ENCODE peak calls at places on chromosomes 2 and 18, in four cellular contexts. W, Y, V and T are unnamed samples.

GRCh38 chr2:59413751-59414570 is 1139.5 kb downstream of the BCL11A start:
- DNase-seq in W (no peak), Y (no peak), V (no peak), T (no peak)

GRCh38 chr2:16165518-16166326 is 225.4 kb downstream of the MYCN start:
- DNase-seq in W (no peak), Y (no peak), V (no peak), T (no peak)

GRCh38 chr2:12400543-12400942 is 316.2 kb upstream of the TRIB2 start:
- DNase-seq in W (no peak), Y (no peak), V (peak), T (no peak)

GRCh38 chr2:16613475-16613874 is 52.2 kb downstream of the CYRIA start:
- DNase-seq in W (no peak), Y (peak), V (peak), T (peak)

GRCh38 chr2:223865907-223866508 is 28.6 kb upstream of the AP1S3 start:
- DNase-seq in W (no peak), Y (no peak), V (no peak), T (no peak)

GRCh38 chr2:33322099-33322498 is 154.3 kb upstream of the RASGRP3 start:
- DNase-seq in W (no peak), Y (no peak), V (no peak), T (no peak)

GRCh38 chr2:173607601-173608311 is 253.1 kb downstream of the CDCA7 start:
- DNase-seq in W (no peak), Y (no peak), V (no peak), T (no peak)

GRCh38 chr2:217075225-217075802 is 215.4 kb upstream of the TNP1 start:
- DNase-seq in W (no peak), Y (peak), V (no peak), T (no peak)

GRCh38 chr2:116133563-116133962 is 1680.9 kb upstream of the DDX18 start:
- DNase-seq in W (no peak), Y (no peak), V (no peak), T (no peak)

GRCh38 chr18:63317982-63318881 is 1.3 kb downstream of the BCL2 start:
- DNase-seq in W (no peak), Y (no peak), V (peak), T (no peak)

GRCh38 chr18:50711401-50711800 is 108.4 kb downstream of the MRO start:
- DNase-seq in W (no peak), Y (no peak), V (no peak), T (no peak)

GRCh38 chr2:29001791-29002190 is 20.7 kb downstream of the TOGARAM2 start:
- DNase-seq in W (no peak), Y (no peak), V (no peak), T (no peak)

GRCh38 chr18:27142891-27143290 is 42.2 kb downstream of the CHST9 start:
- DNase-seq in W (no peak), Y (no peak), V (no peak), T (peak)

GRCh38 chr18:64692826-64693225 is 543.9 kb upstream of the LINC00305 start:
- DNase-seq in W (no peak), Y (no peak), V (no peak), T (no peak)

GRCh38 chr2:28274911-28275685 is 117.6 kb upstream of the FOSL2 start:
- DNase-seq in W (peak), Y (no peak), V (no peak), T (no peak)

GRCh38 chr18:51617167-51617566 is 419.7 kb upstream of the MEX3C start:
- DNase-seq in W (no peak), Y (no peak), V (no peak), T (no peak)

GRCh38 chr2:42089340-42089925 is 41.6 kb downstream of the PKDCC start:
- DNase-seq in W (peak), Y (peak), V (peak), T (peak)

GRCh38 chr18:58800582-58800981 is 64.1 kb upstream of the ZNF532 start:
- DNase-seq in W (no peak), Y (no peak), V (no peak), T (no peak)

GRCh38 chr2:46565364-46565763 is 86.0 kb downstream of the TMEM247 start:
- DNase-seq in W (no peak), Y (no peak), V (no peak), T (no peak)

GRCh38 chr2:175414872-175415487 is 233.5 kb upstream of the ATP5MC3 start:
- DNase-seq in W (peak), Y (peak), V (peak), T (peak)

GRCh38 chr2:20650412-20650879 is 452 bp downstream of the HS1BP3 start:
- DNase-seq in W (no peak), Y (peak), V (peak), T (no peak)

GRCh38 chr2:171409436-171409971 is 24.3 kb downstream of the METTL8 start:
- DNase-seq in W (no peak), Y (no peak), V (no peak), T (no peak)

GRCh38 chr2:212360068-212360460 is 178.5 kb downstream of the ERBB4 start:
- DNase-seq in W (no peak), Y (no peak), V (no peak), T (peak)

GRCh38 chr2:233761040-233761769 is 1.1 kb downstream of the UGT1A1 start:
- DNase-seq in W (no peak), Y (no peak), V (no peak), T (no peak)

GRCh38 chr2:56522605-56523089 is 338.9 kb downstream of the CCDC85A start:
- DNase-seq in W (no peak), Y (no peak), V (no peak), T (no peak)

GRCh38 chr2:60794271-60794863 is 38.3 kb downstream of the PAPOLG start:
- DNase-seq in W (no peak), Y (peak), V (peak), T (peak)

GRCh38 chr2:144703852-144704324 is 184.0 kb upstream of the ZEB2 start:
- DNase-seq in W (peak), Y (peak), V (no peak), T (no peak)

DNA sequence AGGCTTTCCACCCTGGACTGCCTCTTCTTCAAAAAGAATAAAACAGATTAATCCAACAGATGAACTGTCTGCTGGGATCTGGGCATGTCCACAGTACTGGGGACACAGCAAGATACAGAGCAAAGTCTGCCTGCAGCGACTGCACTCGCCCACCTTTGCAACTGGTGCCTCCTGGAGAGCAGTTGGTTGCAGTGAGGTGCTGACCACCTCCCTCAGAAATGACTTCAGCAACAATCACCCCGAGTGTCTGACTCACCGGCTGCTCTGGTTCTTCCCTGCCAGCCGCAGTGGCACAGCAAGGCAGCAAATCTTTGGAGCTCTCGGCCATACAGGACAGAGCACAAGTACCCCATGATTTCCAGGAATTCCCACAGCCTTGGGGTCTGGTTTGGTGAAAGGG is 179.7 kb downstream of the ANAPC1 start:
- DNase-seq in W (no peak), Y (no peak), V (no peak), T (peak)
- TF ChIP-seq ELF1 in W (no peak), Y (no peak), V (no peak), T (no peak)

DNA sequence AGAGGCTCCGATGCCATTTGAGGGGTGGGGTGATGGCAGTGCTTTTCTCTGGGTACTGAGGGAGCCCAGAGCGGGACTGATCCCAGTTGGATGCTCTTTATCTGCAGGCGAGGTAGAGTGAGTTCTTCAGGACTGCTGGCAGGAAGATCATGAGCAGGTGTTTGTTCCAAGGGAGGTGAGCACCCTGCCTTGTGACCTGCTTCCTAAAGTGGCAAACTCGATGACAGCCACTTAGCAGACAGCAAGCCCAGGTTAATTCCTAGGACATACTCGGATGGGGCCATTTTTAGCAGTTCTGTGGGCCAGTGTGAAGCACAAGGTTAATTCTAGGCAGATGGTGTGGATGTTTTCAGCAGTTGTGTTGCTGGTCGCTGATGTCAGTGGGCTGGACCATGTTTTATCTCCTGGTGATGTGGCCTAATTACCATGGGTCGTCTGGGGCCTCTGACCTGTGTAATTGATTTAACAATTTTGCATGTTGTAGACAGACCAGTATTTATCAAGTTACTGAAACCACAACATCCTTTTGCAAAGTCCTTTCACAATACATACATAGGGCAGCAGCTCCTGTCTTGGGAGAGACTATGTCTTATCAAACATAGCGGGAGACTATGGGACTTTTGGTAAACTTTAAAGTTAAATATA is 4.9 kb downstream of the FKBP1B start:
- DNase-seq in W (no peak), Y (no peak), V (peak), T (no peak)
- H2AFZ ChIP-seq in W (no peak), Y (no peak), V (no peak), T (no peak)

GRCh38 chr18:652131-652530 is 5.3 kb upstream of the TYMS start:
- DNase-seq in W (no peak), Y (no peak), V (no peak), T (peak)
- TF ChIP-seq ELF1 in W (no peak), Y (no peak), V (no peak), T (no peak)

DNA sequence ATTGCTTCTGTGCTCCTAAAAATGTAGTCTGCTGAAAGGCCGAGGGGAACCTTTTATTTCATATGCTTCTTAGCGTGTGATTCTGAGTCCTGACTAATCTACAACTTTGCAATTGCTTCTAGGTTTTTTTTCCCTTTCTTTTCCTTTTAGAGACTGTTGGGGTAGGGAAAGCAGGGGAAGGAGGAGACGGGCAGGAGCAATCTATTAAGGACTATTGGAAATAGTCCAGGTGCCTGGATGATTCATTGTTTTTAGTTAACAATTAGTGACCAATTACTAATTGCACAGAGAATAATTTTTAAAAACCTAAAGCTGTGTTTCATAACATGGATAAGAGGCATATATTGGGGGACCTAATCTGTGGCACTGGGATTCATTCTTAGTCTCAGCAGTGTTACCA is 49.4 kb upstream of the STON1 start:
- DNase-seq in W (no peak), Y (no peak), V (no peak), T (no peak)
- H2AFZ ChIP-seq in W (no peak), Y (no peak), V (no peak), T (no peak)

GRCh38 chr2:133213651-133214050 is 354.6 kb downstream of the NCKAP5 start:
- DNase-seq in W (no peak), Y (no peak), V (no peak), T (no peak)
- TF ChIP-seq ELF1 in W (no peak), Y (no peak), V (no peak), T (no peak)

DNA sequence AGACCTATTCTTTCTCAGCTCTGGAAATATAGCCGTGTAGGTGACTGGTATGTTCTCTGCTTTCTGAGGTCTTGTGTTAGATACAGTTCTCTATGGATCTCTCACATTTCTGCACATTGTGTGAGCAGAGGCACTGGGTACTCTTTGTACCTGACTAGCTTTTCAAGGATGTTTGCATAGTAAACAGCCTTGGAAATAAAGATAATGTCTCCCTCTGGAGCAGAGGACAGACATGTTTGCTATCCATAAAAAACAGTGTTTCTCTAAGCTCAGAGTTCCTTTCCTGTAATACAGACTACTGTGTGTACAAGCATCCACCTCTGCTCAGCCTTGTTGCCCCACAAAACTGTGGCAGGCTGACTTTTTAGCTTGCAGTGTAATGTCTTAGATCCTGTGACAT is 279.2 kb downstream of the CTNNA2 start:
- DNase-seq in W (no peak), Y (no peak), V (no peak), T (no peak)
- H2AFZ ChIP-seq in W (no peak), Y (no peak), V (no peak), T (no peak)

GRCh38 chr18:13216732-13217465 is 1.7 kb upstream of the LDLRAD4 start:
- DNase-seq in W (no peak), Y (peak), V (peak), T (no peak)

GRCh38 chr18:13217971-13218375 is 587 bp upstream of the LDLRAD4 start:
- DNase-seq in W (no peak), Y (peak), V (no peak), T (no peak)

GRCh38 chr18:13216092-13216582 is 2.4 kb upstream of the LDLRAD4 start:
- DNase-seq in W (peak), Y (no peak), V (peak), T (peak)

GRCh38 chr18:13218376-13219011 is at the start of gene LDLRAD4:
- DNase-seq in W (no peak), Y (no peak), V (peak), T (no peak)

GRCh38 chr18:13217466-13217961 is 1.0 kb upstream of the LDLRAD4 start:
- DNase-seq in W (no peak), Y (peak), V (peak), T (no peak)
- TF ChIP-seq ELF1 in W (no peak), Y (no peak), V (no peak), T (no peak)

GRCh38 chr2:11024687-11025086 is 113.0 kb downstream of the KCNF1 start:
- DNase-seq in W (no peak), Y (no peak), V (no peak), T (no peak)
- H2AFZ ChIP-seq in W (no peak), Y (no peak), V (no peak), T (no peak)

DNA sequence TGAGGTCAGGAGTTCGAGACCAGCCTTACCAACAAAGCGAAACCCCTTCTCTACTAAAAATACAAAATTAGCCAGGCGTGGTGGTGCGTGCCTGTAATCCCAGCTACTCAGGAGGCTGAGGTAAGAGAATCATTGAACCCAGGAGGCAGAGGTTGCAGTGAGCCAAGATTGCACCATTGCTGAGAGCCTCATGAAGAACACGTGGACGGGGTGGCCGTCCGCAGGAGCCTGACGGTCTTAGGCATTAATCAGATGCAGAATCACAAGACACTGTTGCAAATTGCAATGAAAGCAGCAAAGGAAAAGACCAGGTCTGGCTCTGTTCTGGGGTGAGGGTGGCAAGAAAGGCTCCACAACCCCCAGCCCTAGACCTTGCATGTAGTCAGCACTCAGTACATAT is 104.0 kb upstream of the SLC66A3 start:
- DNase-seq in W (no peak), Y (no peak), V (no peak), T (no peak)
- TF ChIP-seq ELF1 in W (no peak), Y (no peak), V (no peak), T (no peak)

GRCh38 chr2:230325316-230326243 is 1.4 kb upstream of the SP140L start:
- DNase-seq in W (no peak), Y (no peak), V (no peak), T (no peak)

GRCh38 chr2:230324503-230324902 is 2.5 kb upstream of the SP140L start:
- DNase-seq in W (no peak), Y (no peak), V (no peak), T (no peak)

GRCh38 chr2:230321031-230321430 is 6.0 kb upstream of the SP140L start:
- DNase-seq in W (no peak), Y (no peak), V (no peak), T (no peak)

GRCh38 chr2:230322561-230323384 is 4.2 kb upstream of the SP140L start:
- DNase-seq in W (no peak), Y (no peak), V (no peak), T (no peak)

DNA sequence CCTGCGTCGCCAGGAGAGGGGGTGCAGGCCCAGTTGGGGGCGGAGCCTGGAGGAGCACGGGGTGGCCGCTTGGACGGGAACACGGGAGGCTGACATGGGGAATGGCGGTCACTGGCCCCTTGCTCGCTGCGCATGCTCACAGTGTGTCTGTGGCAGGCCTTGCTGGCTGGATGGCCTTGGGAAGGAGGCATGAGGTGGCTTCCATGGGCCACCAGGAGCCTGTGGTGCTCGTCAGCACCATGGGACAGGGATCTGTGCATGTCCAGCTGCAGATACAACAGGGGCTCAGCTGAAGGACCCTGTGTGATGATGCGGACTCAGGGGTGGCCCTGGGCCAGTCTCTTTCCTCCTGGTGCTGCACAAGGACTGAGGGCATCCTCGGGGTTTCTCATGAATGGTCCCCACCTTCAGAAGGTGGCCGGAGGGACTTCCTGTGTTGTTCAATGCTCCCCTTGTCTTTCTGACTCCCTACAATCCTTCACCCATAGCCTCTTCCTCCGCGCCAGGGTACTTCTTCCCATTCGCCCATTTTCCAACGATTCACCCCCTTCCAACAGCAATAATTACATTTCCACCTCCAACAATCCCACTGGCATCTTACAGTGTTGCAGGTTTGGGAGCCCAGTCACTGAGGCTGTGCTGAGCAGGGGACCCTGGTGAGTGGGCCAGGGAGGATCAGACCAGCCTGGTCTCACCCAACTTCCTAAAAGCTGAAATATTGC is 3.4 kb upstream of the SP140L start:
- DNase-seq in W (peak), Y (peak), V (peak), T (peak)
- H2AFZ ChIP-seq in W (no peak), Y (peak), V (peak), T (peak)